ENCODE peak calls at places on chromosomes 3 and 15, in nine cellular contexts. G is prostate gland; R is tibial nerve; O is MM.1S; E is SK-N-SH; H is CD8-positive, alpha-beta T cell; B is breast epithelium; M is thoracic aorta; N is endothelial cell of umbilical vein. V is an unnamed sample. For H3K36me3, the result is how much of the 10 kb centered on the place peaks cover.

GRCh38 chr3:156298938-156299337 is 178.6 kb downstream of the KCNAB1 start:
- DNase-seq in O (no peak), M (no peak), R (peak), H (no peak), G (no peak), E (no peak), B (no peak), N (no peak), V (peak)

GRCh38 chr3:56939759-56940323 is 120.6 kb upstream of the SPATA12 start:
- DNase-seq in M (no peak), O (no peak), N (no peak), G (no peak), E (no peak), B (no peak), H (no peak), R (no peak), V (no peak)

GRCh38 chr3:172592898-172593669 is 69.9 kb upstream of the TNFSF10 start:
- DNase-seq in H (no peak), O (no peak), R (no peak), G (no peak), M (no peak), N (no peak), E (no peak), B (no peak), V (no peak)

GRCh38 chr15:29672446-29672845 is 149.8 kb downstream of the TJP1 start:
- DNase-seq in O (no peak), B (no peak), H (no peak), E (no peak), N (no peak), R (no peak), G (no peak), M (no peak), V (no peak)

GRCh38 chr3:144052275-144052674 is 80.7 kb downstream of the DIPK2A start:
- DNase-seq in H (no peak), N (no peak), E (no peak), B (no peak), M (no peak), R (no peak), O (no peak), G (no peak), V (no peak)

GRCh38 chr15:63481105-63481810 is 23.1 kb upstream of the USP3 start:
- DNase-seq in G (no peak), M (no peak), R (no peak), E (no peak), O (no peak), B (no peak), N (no peak), H (no peak), V (no peak)

GRCh38 chr3:48016336-48016973 is at the start of gene MAP4:
- DNase-seq in M (no peak), E (no peak), G (no peak), R (no peak), N (peak), H (no peak), O (no peak), B (no peak), V (no peak)

GRCh38 chr3:181457190-181457589 is 254.5 kb upstream of the SOX2 start:
- DNase-seq in R (no peak), O (no peak), M (no peak), H (no peak), B (no peak), E (no peak), N (peak), G (no peak), V (peak)

GRCh38 chr3:42683875-42684593 is 1.3 kb upstream of the KLHL40 start:
- DNase-seq in E (no peak), H (no peak), M (peak), O (peak), R (peak), G (peak), N (peak), B (peak), V (peak)

GRCh38 chr3:52483081-52483480 is 12.1 kb upstream of the STAB1 start:
- DNase-seq in R (no peak), N (no peak), H (no peak), M (no peak), E (no peak), O (no peak), G (no peak), B (no peak), V (no peak)
- H3K36me3 ChIP-seq in R (under half), N (under half), H (under half), M (half or more), E (under half), O (under half), G (under half), B (under half), V (under half)

GRCh38 chr3:51966016-51966415 is 1.2 kb downstream of the PCBP4 start:
- DNase-seq in R (no peak), M (no peak), H (no peak), E (no peak), B (no peak), O (no peak), N (no peak), G (no peak), V (no peak)

GRCh38 chr3:51961607-51962569 is 5.4 kb downstream of the PCBP4 start:
- DNase-seq in N (no peak), E (no peak), B (no peak), G (no peak), M (no peak), O (no peak), H (no peak), R (no peak), V (no peak)

GRCh38 chr3:51962854-51963530 is 4.3 kb downstream of the PCBP4 start:
- DNase-seq in M (no peak), H (no peak), B (no peak), R (no peak), E (no peak), G (no peak), N (no peak), O (no peak), V (no peak)

GRCh38 chr3:51964521-51964920 is 2.7 kb downstream of the PCBP4 start:
- DNase-seq in B (no peak), H (no peak), R (no peak), M (no peak), O (no peak), G (no peak), N (no peak), E (no peak), V (no peak)

GRCh38 chr3:51963951-51964451 is 3.3 kb downstream of the PCBP4 start:
- DNase-seq in G (no peak), N (no peak), M (no peak), O (no peak), B (no peak), H (no peak), R (no peak), E (peak), V (no peak)
- H3K36me3 ChIP-seq in G (under half), N (under half), M (under half), O (under half), B (under half), H (under half), R (under half), E (under half), V (under half)

DNA sequence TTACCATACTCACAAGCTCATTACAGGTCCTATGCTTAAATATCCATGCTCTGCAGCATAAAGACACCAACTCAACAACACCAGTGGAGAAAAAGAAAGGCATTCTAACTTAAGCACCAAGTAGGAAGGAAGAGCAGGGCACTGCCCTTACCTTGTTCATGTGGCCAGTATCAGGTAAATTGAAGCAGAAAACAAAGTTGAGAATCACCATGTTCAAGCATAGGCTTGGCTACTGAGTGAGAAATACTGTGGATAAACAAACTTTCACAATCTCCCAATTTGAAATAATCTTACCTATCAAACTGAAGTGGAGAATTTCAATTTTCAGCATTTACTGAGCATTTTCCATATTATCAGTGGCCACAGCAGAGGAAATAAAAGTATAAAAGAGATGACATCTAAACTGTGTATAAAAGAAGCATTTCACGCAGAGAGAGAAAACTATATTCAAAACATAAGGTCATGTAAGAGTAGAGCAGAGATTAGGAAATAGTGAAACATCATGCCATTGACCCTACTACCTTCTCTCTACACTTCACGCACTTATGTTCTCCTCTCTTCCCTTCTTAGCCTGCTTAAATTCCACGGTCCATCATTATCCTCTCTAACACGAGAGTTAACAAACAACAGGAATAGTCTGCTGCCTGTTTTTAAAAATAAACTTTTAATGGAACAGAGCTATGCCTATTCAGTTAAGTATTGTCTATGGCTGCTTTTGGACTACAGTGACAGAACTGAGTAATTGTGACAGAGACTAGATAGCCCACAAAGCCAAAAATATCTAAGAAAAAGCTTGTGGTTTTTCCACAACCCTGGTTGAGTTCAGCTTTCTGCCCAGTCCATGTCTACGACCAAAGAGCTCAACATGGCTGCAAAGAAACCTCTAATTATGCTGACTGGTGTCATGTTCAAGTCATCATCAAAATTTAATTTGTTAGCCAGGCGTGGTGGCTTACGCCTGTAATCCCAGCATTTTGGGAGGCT is 142.5 kb downstream of the NR1I2 start:
- DNase-seq in R (no peak), B (no peak), O (no peak), G (no peak), M (no peak), H (no peak), E (no peak), N (no peak), V (no peak)
- H3K36me3 ChIP-seq in R (under half), B (under half), O (under half), G (under half), M (under half), H (under half), E (under half), N (under half), V (under half)

DNA sequence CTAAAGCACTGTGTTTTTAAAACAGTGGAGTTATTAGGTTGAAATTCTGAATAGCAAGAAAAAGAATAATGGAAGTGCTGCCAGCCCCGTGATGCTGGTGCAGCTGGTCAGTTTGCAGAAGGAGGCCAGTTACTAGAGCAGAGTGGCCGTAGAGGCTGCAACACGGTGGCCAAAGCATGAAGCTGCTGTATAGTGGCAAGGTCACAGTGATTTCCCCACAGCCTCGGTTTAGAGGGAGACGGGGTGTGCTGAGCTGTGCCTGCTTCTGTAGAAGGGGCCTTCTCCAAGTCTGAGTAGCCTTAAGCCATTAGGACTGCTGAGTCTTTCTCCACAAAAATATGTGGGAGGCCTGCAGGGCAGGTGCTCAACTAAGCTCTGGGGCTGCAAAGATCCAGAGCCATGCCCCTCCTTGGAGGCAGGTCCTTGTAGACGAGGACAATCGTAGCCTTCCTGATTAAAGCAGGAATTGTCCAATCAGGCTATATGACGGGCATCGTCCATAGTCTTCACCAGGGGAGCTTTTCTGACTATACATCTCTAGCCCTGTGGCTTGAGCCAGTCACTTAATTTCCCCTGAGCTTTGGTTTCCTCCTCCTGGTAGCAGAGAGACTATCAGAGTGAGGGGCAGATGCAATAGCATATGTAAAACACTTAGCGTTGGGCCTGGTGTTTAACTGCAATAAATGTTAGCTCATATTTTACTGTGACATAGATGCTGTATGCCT is 151.6 kb downstream of the PGPEP1L start:
- DNase-seq in B (no peak), E (no peak), R (no peak), O (no peak), M (no peak), N (no peak), G (no peak), H (no peak), V (no peak)
- H3K36me3 ChIP-seq in B (under half), E (under half), R (under half), O (under half), M (under half), N (under half), G (under half), H (under half), V (under half)

GRCh38 chr3:10319251-10319650 is 1.7 kb downstream of the SEC13 start:
- DNase-seq in G (no peak), H (no peak), M (no peak), O (no peak), N (no peak), E (no peak), R (no peak), B (no peak), V (no peak)
- H3K36me3 ChIP-seq in G (under half), H (under half), M (under half), O (under half), N (under half), E (under half), R (under half), B (under half), V (under half)

DNA sequence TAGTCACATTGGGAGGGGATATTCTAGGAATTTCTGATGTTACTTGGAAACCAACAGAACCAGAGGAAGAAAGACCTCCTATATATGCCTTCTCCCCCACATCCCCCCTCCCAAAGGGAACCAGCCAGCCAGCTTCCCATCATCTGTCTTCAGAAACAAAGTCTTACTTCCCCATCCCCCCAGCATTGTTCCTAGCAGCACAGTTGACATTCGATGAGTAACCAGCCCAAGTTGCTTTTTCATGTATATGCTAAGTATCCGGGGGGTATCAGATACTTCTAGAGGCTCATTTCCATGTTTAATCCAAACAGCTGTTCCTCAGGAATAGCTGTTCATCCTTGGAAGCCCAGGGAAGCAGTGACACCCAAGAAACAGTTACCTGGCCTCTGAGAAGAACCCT is 16.0 kb downstream of the RMDN3 start:
- DNase-seq in R (no peak), M (no peak), B (no peak), E (no peak), H (no peak), O (no peak), N (no peak), G (no peak), V (peak)
- H3K36me3 ChIP-seq in R (under half), M (under half), B (under half), E (half or more), H (under half), O (under half), N (under half), G (under half), V (half or more)

DNA sequence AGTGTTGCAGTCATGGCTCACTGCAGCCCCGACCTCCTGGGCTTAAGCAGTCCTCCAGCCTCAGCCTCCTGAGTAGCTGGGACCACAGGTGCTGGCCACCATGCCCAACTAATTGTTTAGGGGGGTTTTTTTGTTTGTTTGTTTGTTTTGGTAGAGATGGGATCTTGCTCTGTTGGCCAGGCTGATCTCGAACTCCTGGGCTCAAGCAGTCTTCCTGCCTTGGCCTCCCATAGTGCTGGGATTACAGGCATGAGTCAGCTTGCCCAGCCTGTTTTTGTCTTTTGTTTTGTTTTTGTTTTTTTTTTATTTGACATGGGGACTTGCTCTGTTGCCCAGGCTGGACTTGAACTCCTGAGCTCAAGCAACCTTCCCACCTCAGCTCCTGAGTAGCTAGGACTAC is 17.4 kb downstream of the NDUFB5 start:
- DNase-seq in B (no peak), M (no peak), N (no peak), O (no peak), R (no peak), H (no peak), E (no peak), G (no peak), V (no peak)
- H3K36me3 ChIP-seq in B (under half), M (under half), N (under half), O (under half), R (under half), H (under half), E (half or more), G (under half), V (under half)

V was measured in sigmoid colon.